ENCODE peak calls at places on chromosomes 7 and 10, in four cellular contexts. D is PC-9, Z is colonic mucosa, J is stomach. U is an unnamed sample.

GRCh38 chr10:43214956-43215561 is 51.8 kb downstream of the RASGEF1A start:
- DNase-seq in D (no peak), Z (no peak), J (no peak), U (no peak)

GRCh38 chr7:23129036-23129435 is 23.5 kb downstream of the KLHL7 start:
- DNase-seq in D (no peak), Z (no peak), J (no peak), U (no peak)

GRCh38 chr10:132164801-132165278 is 21.9 kb upstream of the DPYSL4 start:
- DNase-seq in D (no peak), Z (peak), J (peak), U (no peak)

GRCh38 chr7:105792488-105793370 is 83.7 kb downstream of the ATXN7L1 start:
- DNase-seq in D (no peak), Z (no peak), J (no peak), U (peak)

GRCh38 chr7:7274782-7275181 is 92.4 kb downstream of the C1GALT1 start:
- DNase-seq in D (no peak), Z (no peak), J (no peak), U (no peak)

GRCh38 chr10:11919271-11919670 is 96.1 kb downstream of the PROSER2 start:
- DNase-seq in D (no peak), Z (no peak), J (no peak), U (no peak)

GRCh38 chr7:157874208-157874816 is 537.5 kb downstream of the DNAJB6 start:
- DNase-seq in D (no peak), Z (no peak), J (no peak), U (no peak)

GRCh38 chr7:139861794-139862193 is 32.7 kb downstream of the TBXAS1 start:
- DNase-seq in D (no peak), Z (no peak), J (no peak), U (no peak)

GRCh38 chr7:27171636-27172387 is 2.3 kb downstream of the HOXA10 start:
- DNase-seq in D (no peak), Z (no peak), J (no peak), U (no peak)

GRCh38 chr10:118808601-118809371 is 54.0 kb upstream of the CACUL1 start:
- DNase-seq in D (no peak), Z (no peak), J (peak), U (no peak)

GRCh38 chr10:14063531-14064317 is 267.0 kb downstream of the FRMD4A start:
- DNase-seq in D (peak), Z (no peak), J (no peak), U (no peak)

GRCh38 chr7:84666668-84667067 is 472.1 kb upstream of the SEMA3A start:
- DNase-seq in D (no peak), Z (no peak), J (no peak), U (no peak)

GRCh38 chr10:101358706-101359300 is 4.8 kb downstream of the BTRC start:
- DNase-seq in D (no peak), Z (no peak), J (no peak), U (no peak)

GRCh38 chr10:21758239-21758638 is 224.2 kb downstream of the MLLT10 start:
- DNase-seq in D (no peak), Z (no peak), J (no peak), U (no peak)

GRCh38 chr7:41870505-41871138 is 167.7 kb upstream of the INHBA start:
- DNase-seq in D (no peak), Z (no peak), J (no peak), U (no peak)

GRCh38 chr10:86642021-86642420 is 12.3 kb upstream of the OPN4 start:
- DNase-seq in D (no peak), Z (no peak), J (no peak), U (no peak)

GRCh38 chr7:37419496-37419895 is 29.2 kb downstream of the ELMO1 start:
- DNase-seq in D (no peak), Z (no peak), J (no peak), U (no peak)

GRCh38 chr10:9140373-9140772 is 1085.9 kb downstream of the GATA3 start:
- DNase-seq in D (no peak), Z (no peak), J (no peak), U (no peak)

GRCh38 chr7:38703093-38703492 is 71.9 kb upstream of the AMPH start:
- DNase-seq in D (no peak), Z (no peak), J (no peak), U (no peak)

GRCh38 chr10:81472927-81473470 is 402.0 kb upstream of the NRG3 start:
- DNase-seq in D (no peak), Z (no peak), J (no peak), U (no peak)

GRCh38 chr10:79905322-79906314 is 43.3 kb downstream of the SFTPD start:
- DNase-seq in D (no peak), Z (no peak), J (no peak), U (no peak)

GRCh38 chr7:148270576-148270975 is 320.0 kb upstream of the C7orf33 start:
- DNase-seq in D (no peak), Z (no peak), J (no peak), U (no peak)

GRCh38 chr7:15832996-15833395 is 146.5 kb upstream of the MEOX2 start:
- DNase-seq in D (peak), Z (peak), J (no peak), U (no peak)

GRCh38 chr10:48476279-48476982 is 128.4 kb downstream of the ARHGAP22 start:
- DNase-seq in D (no peak), Z (no peak), J (peak), U (no peak)

GRCh38 chr7:46259947-46260346 is 338.9 kb upstream of the IGFBP3 start:
- DNase-seq in D (no peak), Z (no peak), J (no peak), U (no peak)

GRCh38 chr10:32958992-32959703 is 1.1 kb upstream of the ITGB1 start:
- DNase-seq in D (no peak), Z (no peak), J (no peak), U (no peak)

GRCh38 chr7:48904975-48905374 is 19.4 kb upstream of the CDC14C start:
- DNase-seq in D (no peak), Z (no peak), J (no peak), U (no peak)

GRCh38 chr10:127872011-127872741 is 20.6 kb downstream of the CLRN3 start:
- DNase-seq in D (no peak), Z (peak), J (no peak), U (peak)

GRCh38 chr7:11706666-11707605 is 125.1 kb downstream of the THSD7A start:
- DNase-seq in D (no peak), Z (peak), J (peak), U (no peak)

GRCh38 chr10:48776528-48776927 is 91.9 kb downstream of the WDFY4 start:
- DNase-seq in D (no peak), Z (no peak), J (no peak), U (peak)

GRCh38 chr7:127900735-127901685 is 130.2 kb downstream of the LRRC4 start:
- DNase-seq in D (no peak), Z (no peak), J (peak), U (no peak)

GRCh38 chr7:56447864-56448693 is 331.9 kb upstream of the NUPR2 start:
- DNase-seq in D (no peak), Z (no peak), J (no peak), U (no peak)

GRCh38 chr10:4024846-4025245 is 239.8 kb upstream of the KLF6 start:
- DNase-seq in D (no peak), Z (no peak), J (no peak), U (no peak)

GRCh38 chr10:93080350-93081046 is 6.8 kb downstream of the CYP26A1 start:
- DNase-seq in D (no peak), Z (peak), J (peak), U (peak)

GRCh38 chr10:2477154-2477553 is 590.2 kb upstream of the PFKP start:
- DNase-seq in D (no peak), Z (no peak), J (no peak), U (no peak)
- H3K27ac ChIP-seq in D (no peak), Z (no peak), J (no peak), U (no peak)

GRCh38 chr7:155558961-155559360 is 12.6 kb upstream of the CNPY1 start:
- DNase-seq in D (no peak), Z (no peak), J (no peak), U (no peak)
- H3K27ac ChIP-seq in D (no peak), Z (no peak), J (no peak), U (no peak)

DNA sequence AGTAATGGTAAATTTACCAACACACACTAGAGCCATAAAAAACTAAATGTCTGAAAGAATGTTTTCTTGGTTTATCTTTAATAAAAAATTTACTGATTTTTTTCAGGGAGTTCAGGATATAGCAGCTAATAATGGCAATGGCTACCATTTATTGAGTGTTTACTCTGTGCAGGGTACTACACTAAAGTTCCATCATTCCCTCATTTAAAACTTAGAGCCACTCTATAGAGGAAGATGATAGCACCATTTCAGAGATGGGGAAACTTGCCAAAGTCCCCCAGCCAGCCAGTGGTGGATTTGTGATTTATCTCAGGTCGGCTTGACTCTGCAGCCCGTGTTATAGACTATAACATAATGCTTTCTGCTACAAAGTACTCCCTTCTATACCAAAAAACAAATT is 86.6 kb downstream of the LSMEM1 start:
- DNase-seq in D (no peak), Z (no peak), J (no peak), U (no peak)
- H3K27ac ChIP-seq in D (no peak), Z (peak), J (no peak), U (no peak)

GRCh38 chr10:6743291-6743849 is 163.3 kb upstream of the PRKCQ start:
- DNase-seq in D (peak), Z (no peak), J (no peak), U (no peak)
- H3K27ac ChIP-seq in D (peak), Z (no peak), J (no peak), U (no peak)

DNA sequence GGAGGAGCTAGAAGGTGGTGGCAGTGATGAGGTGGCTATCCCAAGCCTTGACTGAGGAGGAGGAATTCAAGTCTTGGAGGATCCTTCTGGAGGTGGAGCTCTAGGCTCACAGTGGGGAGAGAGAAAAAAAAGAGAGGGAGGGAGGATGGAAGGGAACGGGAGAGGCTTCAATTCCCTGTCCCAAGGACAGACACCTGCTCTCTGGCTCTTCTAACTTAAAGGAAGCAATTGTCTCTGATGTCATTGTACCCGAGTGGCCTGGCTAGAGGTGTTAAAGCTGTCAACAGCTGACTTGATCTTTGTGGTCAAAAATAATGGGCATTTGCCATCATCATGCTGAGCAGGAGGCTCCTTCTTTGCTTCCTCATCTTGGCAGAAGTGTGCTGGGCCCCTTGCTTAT is 8.3 kb downstream of the MXI1 start:
- DNase-seq in D (no peak), Z (no peak), J (no peak), U (no peak)
- H3K27ac ChIP-seq in D (no peak), Z (peak), J (peak), U (peak)

DNA sequence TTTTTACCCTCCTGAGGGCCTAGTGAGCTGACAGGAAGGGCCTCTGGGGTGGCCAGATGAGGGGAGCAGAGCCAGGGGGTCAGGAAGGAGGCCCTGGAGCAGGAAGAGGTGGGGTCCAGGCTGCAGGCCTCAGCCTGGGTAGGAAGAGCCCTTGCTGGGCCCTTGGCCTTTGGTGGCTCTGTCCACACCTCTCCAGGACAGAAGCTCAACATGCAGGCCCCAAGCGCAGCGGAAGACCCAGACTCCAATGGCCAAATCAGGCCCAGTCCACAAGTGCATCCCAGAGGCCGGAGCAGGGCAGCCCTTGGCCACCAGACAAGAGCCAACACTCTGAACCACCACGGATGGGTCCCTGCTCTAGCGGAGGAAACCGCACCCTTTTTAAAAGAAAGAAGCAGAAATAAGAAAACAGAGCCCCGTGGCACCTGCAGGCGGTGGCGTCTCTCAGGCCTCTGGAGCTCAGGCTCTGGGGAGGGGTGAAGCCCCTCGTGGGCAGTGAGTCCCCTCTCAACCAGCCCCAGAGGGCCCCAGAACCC is 52.8 kb downstream of the FOXL3 start:
- DNase-seq in D (no peak), Z (no peak), J (no peak), U (no peak)
- H3K27ac ChIP-seq in D (no peak), Z (peak), J (peak), U (peak)

GRCh38 chr7:76330673-76331072 is 28.1 kb downstream of the YWHAG start:
- DNase-seq in D (no peak), Z (no peak), J (no peak), U (no peak)

GRCh38 chr7:76336094-76336493 is 22.7 kb downstream of the YWHAG start:
- DNase-seq in D (no peak), Z (no peak), J (no peak), U (no peak)

GRCh38 chr7:76332073-76332472 is 26.7 kb downstream of the YWHAG start:
- DNase-seq in D (no peak), Z (no peak), J (no peak), U (no peak)

GRCh38 chr7:76334320-76334967 is 24.3 kb downstream of the YWHAG start:
- DNase-seq in D (no peak), Z (no peak), J (no peak), U (no peak)

DNA sequence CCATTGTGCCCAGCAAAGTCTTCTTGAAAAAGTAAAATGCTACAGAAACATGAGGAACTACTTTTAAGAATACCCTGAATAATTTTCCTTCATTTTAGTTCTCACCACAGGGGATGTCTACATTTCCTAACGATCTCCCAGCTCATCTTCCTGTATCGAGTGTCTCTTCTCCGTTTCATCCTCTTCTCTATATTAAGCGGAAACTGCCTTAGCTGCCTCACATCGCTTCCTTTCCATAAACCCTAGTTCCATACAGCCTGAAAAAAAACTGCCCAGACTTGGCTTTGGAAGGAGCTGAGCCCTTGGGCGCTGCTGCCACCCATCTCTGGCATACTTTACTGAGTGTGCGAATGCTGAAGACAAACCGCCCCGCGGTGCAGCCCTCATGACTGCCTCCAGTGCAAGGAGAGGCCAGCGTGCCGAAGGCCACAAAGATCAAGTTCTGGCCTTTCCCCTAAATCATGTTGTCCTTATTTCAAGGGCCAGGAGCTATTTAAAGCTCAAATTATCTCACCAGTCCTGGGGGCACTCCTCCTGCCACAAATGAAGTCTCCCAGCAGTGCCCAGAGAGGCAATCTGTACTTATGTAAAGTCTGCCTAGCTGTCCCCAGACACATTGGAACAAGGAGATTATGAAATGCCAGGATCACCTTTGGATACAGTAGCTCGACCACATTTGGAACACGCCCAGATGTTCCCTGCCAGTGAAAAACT is 25.2 kb downstream of the YWHAG start:
- DNase-seq in D (no peak), Z (no peak), J (peak), U (peak)
- H3K27ac ChIP-seq in D (peak), Z (no peak), J (peak), U (peak)

DNA sequence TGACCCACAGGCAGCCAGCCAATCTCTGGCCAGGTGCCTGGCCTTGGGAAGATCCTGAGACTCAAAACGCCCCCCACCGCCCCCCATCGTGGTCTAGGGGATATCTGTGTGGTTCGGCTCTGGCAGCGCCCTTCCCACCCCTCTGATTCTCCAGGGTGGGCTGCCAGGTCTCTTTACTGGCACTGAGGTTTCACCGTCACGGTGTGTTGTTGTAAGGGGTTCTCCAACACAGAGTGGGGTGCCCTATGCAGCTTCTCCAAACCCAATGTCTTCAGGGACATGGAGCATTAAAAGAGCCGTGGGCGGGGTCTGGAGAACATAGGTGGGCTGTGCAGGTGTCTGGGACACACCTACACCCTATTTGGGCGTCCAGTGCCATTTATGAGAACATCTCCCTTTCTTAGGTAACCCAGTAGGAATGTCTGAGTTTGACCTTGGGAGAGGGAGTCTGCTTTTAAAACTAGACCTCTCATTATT is 1.5 kb downstream of the MAFK start:
- DNase-seq in D (peak), Z (no peak), J (peak), U (peak)
- H3K27ac ChIP-seq in D (peak), Z (peak), J (peak), U (peak)

U was measured in coronary artery.